ENCODE peak calls at places on chromosomes 4 and X, in four cellular contexts. R is WTC11, O is GM12878, B is K562. M is an unnamed sample.
A peak's percentile ranks its signal among the peaks of the same experiment; 100 is the strongest.

GRCh38 chr4:1244081-1244977 is 4.6 kb downstream of the CTBP1 start:
- DNase-seq in R (no peak), O (no peak), B (no peak), M (peak; percentile 28)

GRCh38 chr4:122700178-122700725 is 32.3 kb upstream of the BBS12 start:
- DNase-seq in R (no peak), O (no peak), B (peak; percentile 84), M (peak; percentile 12)

GRCh38 chrX:18721683-18722499 is 14.4 kb downstream of the PPEF1 start:
- DNase-seq in R (no peak), O (no peak), B (no peak), M (no peak)

GRCh38 chr4:87093443-87094123 is 126.8 kb downstream of the KLHL8 start:
- DNase-seq in R (peak; percentile 34), O (peak; percentile 43), B (peak; percentile 67), M (peak; percentile 67)

GRCh38 chr4:183532823-183533222 is 28.0 kb downstream of the ING2 start:
- DNase-seq in R (no peak), O (no peak), B (no peak), M (no peak)

GRCh38 chr4:48047421-48047844 is 30.9 kb downstream of the NIPAL1 start:
- DNase-seq in R (no peak), O (peak; percentile 84), B (no peak), M (no peak)

GRCh38 chr4:156638332-156638731 is 333.3 kb downstream of the PDGFC start:
- DNase-seq in R (no peak), O (no peak), B (no peak), M (no peak)

GRCh38 chr4:112857461-112857860 is 192.0 kb upstream of the ANK2 start:
- DNase-seq in R (no peak), O (no peak), B (no peak), M (no peak)

GRCh38 chr4:73706811-73707210 is 33.6 kb upstream of the CXCL8 start:
- DNase-seq in R (no peak), O (no peak), B (no peak), M (no peak)

GRCh38 chrX:10744011-10744410 is 123.6 kb upstream of the MID1 start:
- DNase-seq in R (no peak), O (no peak), B (no peak), M (peak; percentile 17)

GRCh38 chr4:113435893-113436292 is 325.6 kb downstream of the CAMK2D start:
- DNase-seq in R (no peak), O (no peak), B (no peak), M (no peak)

GRCh38 chr4:88352062-88352461 is 26.6 kb upstream of the HERC6 start:
- DNase-seq in R (no peak), O (no peak), B (no peak), M (no peak)

GRCh38 chr4:13399257-13399656 is 84.9 kb downstream of the RAB28 start:
- DNase-seq in R (no peak), O (no peak), B (peak; percentile 31), M (no peak)

GRCh38 chrX:155027509-155028066 is 944 bp downstream of the FUNDC2 start:
- DNase-seq in R (no peak), O (no peak), B (no peak), M (no peak)

GRCh38 chr4:77022581-77023133 is 53.1 kb downstream of the CCNI start:
- DNase-seq in R (peak; percentile 52), O (no peak), B (no peak), M (peak; percentile 24)

GRCh38 chr4:148793221-148793620 is 351.0 kb upstream of the NR3C2 start:
- DNase-seq in R (no peak), O (no peak), B (no peak), M (no peak)

GRCh38 chr4:113013746-113014145 is 35.7 kb upstream of the ANK2 start:
- DNase-seq in R (no peak), O (no peak), B (no peak), M (no peak)

GRCh38 chr4:72286185-72286584 is 254.4 kb downstream of the NPFFR2 start:
- DNase-seq in R (no peak), O (no peak), B (no peak), M (peak; percentile 1)

GRCh38 chr4:6464842-6465588 is 7.4 kb downstream of the PPP2R2C start:
- DNase-seq in R (no peak), O (no peak), B (peak; percentile 62), M (peak; percentile 47)

GRCh38 chr4:6461301-6462165 is 10.9 kb downstream of the PPP2R2C start:
- DNase-seq in R (no peak), O (no peak), B (no peak), M (no peak)

GRCh38 chr4:6458528-6458927 is 13.9 kb downstream of the PPP2R2C start:
- DNase-seq in R (no peak), O (no peak), B (no peak), M (no peak)

GRCh38 chr4:6463311-6464289 is 8.8 kb downstream of the PPP2R2C start:
- DNase-seq in R (no peak), O (no peak), B (no peak), M (no peak)

DNA sequence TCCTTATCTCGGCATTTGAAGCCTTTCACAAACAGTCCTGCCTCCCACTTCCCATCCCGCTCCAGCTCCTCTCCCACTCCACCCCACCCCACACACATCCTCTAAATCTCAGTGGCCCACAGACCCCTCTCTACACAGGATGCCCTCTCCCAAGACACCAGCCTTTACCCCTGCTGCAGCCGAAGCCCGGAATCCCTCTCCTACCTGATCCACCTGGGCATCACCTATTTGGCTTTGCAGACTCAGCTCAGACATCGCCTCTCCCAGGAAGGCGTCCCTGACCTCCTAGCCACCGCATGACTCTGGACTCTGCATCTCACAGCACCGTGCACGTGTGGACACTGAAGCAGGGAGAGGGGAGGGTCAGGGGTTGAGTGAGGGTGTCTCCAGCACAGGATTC is 11.5 kb downstream of the PPP2R2C start:
- DNase-seq in R (no peak), O (no peak), B (no peak), M (no peak)
- TF ChIP-seq USF1 in R (no peak), O (no peak), B (no peak), M (no peak)

DNA sequence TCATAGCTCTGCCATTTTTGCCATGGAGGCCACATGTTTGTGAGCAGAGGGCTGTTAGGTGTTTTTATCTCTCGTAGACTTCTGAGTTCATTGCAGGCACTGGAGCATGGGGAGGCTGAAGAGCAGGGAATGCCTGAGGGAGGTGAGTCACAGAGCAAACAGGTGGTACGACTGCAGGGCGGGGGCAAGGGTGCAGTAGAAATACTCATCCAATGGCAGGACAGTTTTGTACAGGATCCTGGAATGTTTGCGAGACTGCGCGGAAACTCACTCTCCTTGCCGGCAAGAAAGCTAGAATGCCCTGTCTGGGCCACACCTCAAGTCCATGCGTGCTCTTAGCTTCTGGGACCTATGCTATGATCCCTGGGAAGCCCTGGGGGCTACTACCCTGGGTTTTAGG is 20.0 kb upstream of the VCX2 start:
- DNase-seq in R (no peak), O (no peak), B (no peak), M (no peak)
- TF ChIP-seq USF1 in R (no peak), O (no peak), B (no peak), M (no peak)

GRCh38 chr4:16916719-16917337 is 18.4 kb upstream of the LDB2 start:
- DNase-seq in R (peak; percentile 89), O (peak; percentile 47), B (peak; percentile 68), M (peak; percentile 55)
- TF ChIP-seq USF1 in R (no peak), O (no peak), B (no peak), M (no peak)

DNA sequence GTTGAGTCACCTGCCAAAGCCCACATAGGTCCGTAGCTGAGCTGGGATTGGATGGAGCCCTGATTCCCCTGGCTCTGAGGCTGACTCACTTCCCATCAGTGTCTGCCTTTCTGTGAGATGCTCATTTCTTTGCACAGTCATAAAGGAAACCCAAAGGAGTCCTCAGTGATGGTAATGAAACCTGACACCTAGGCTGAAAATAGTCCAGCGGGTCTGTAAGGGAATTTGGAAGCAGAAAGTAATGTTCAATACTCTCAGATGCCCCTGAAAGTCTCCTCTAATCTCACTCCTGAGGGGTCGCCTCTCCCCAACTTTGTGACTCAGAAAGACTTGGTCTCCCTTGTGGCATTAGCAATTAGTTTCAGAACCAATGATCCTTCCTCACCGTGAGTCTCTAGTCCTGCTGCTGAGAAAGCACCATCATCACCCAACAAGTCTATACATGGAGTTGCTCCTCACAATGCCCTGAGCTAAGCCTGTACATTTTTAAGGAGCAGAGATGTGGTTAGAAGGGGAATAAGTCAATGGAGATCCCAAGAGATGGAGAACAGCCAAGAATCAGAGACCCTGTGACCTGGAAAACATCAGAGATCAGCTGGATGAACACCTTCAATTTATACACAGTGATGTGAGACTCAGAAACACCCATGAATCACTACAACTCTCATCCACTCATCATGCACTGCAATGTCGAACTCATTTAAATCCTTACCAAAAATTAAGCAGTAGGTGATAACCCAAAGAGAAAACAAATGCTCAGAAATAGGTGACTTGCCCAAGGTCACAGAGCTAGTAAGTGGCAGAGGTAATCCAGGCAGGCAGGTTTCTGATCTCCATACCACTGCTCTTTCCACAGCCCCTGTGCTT is 219.0 kb upstream of the CPEB2 start:
- DNase-seq in R (no peak), O (peak; percentile 48), B (no peak), M (no peak)
- TF ChIP-seq USF1 in R (no peak), O (no peak), B (no peak), M (no peak)

M was measured in SK-N-SH.